ENCODE peak calls at places on chromosomes 3 and 15, in seven cellular contexts. X is substantia nigra, W is NCI-H1105 treated with DMSO at 0.1 percent for 48 hours, G is mucosa of descending colon, A is stromal cell of bone marrow, I is HuH-7, C is KBM-7. S is an unnamed sample.

GRCh38 chr3:187586226-187586625 is 84.0 kb downstream of the SST start:
- DNase-seq in G (no peak), I (no peak), C (no peak), W (no peak), X (no peak), A (no peak), S (no peak)

GRCh38 chr15:74179983-74180688 is 6.6 kb downstream of the ISLR start:
- DNase-seq in C (no peak), W (no peak), A (no peak), G (peak), I (no peak), X (no peak), S (peak)

GRCh38 chr3:50620420-50620819 is 3.5 kb downstream of the MAPKAPK3 start:
- DNase-seq in X (peak), G (no peak), I (no peak), W (no peak), C (peak), A (no peak), S (no peak)

GRCh38 chr3:156723182-156723619 is 48.8 kb downstream of the TIPARP start:
- DNase-seq in A (peak), G (no peak), I (no peak), W (no peak), C (no peak), X (no peak), S (no peak)

GRCh38 chr3:32684800-32685603 is at the start of gene CNOT10:
- DNase-seq in G (peak), A (peak), I (peak), W (peak), C (peak), X (peak), S (peak)

GRCh38 chr3:46998121-46998851 is 18.8 kb downstream of the NBEAL2 start:
- DNase-seq in A (no peak), W (no peak), C (peak), G (peak), X (peak), I (peak), S (peak)

GRCh38 chr15:73991260-73991659 is 835 bp downstream of the STOML1 start:
- DNase-seq in I (no peak), X (peak), G (peak), A (peak), C (no peak), W (no peak), S (no peak)

GRCh38 chr15:89409184-89409992 is 74.8 kb upstream of the POLG start:
- DNase-seq in I (no peak), W (no peak), C (no peak), A (no peak), G (no peak), X (no peak), S (no peak)

GRCh38 chr15:58420579-58421043 is 11.2 kb upstream of the LIPC start:
- DNase-seq in A (no peak), W (no peak), C (no peak), X (no peak), I (no peak), G (no peak), S (no peak)

GRCh38 chr15:49832421-49832980 is 211.7 kb downstream of the DTWD1 start:
- DNase-seq in G (peak), A (no peak), C (no peak), I (peak), X (no peak), W (no peak), S (peak)

GRCh38 chr15:51114437-51115119 is 19.9 kb upstream of the TNFAIP8L3 start:
- DNase-seq in W (no peak), X (no peak), I (no peak), G (no peak), A (peak), C (no peak), S (no peak)